ENCODE peak calls at places on chromosomes 16 and 17, in eight cellular contexts. One of them, this sample, is unnamed. For H3K4me1, the result is how much of the 10 kb centered on the place peaks cover.

GRCh38 chr17:34841467-34841866 is 119.8 kb downstream of the CCT6B start:
- ATAC-seq in right cardiac atrium: no peak
- ATAC-seq in CD8-positive, alpha-beta T cell: no peak
- ATAC-seq in lower lobe of right lung: no peak
- ATAC-seq in upper lobe of right lung: no peak
- ATAC-seq in psoas muscle: no peak
- ATAC-seq in A549: peak
- ATAC-seq in K562: peak
- ATAC-seq in this sample: no peak

GRCh38 chr17:9173386-9173983 is 152.2 kb downstream of the NTN1 start:
- ATAC-seq in right cardiac atrium: no peak
- ATAC-seq in CD8-positive, alpha-beta T cell: no peak
- ATAC-seq in lower lobe of right lung: no peak
- ATAC-seq in upper lobe of right lung: no peak
- ATAC-seq in psoas muscle: no peak
- ATAC-seq in A549: no peak
- ATAC-seq in K562: no peak
- ATAC-seq in this sample: peak

GRCh38 chr17:7215652-7216139 is 3.9 kb downstream of the DLG4 start:
- ATAC-seq in right cardiac atrium: no peak
- ATAC-seq in CD8-positive, alpha-beta T cell: no peak
- ATAC-seq in lower lobe of right lung: no peak
- ATAC-seq in upper lobe of right lung: no peak
- ATAC-seq in psoas muscle: no peak
- ATAC-seq in A549: no peak
- ATAC-seq in K562: no peak
- ATAC-seq in this sample: no peak

GRCh38 chr17:76076765-76077581 is 2.0 kb upstream of the ZACN start:
- ATAC-seq in right cardiac atrium: no peak
- ATAC-seq in CD8-positive, alpha-beta T cell: peak
- ATAC-seq in lower lobe of right lung: no peak
- ATAC-seq in upper lobe of right lung: no peak
- ATAC-seq in psoas muscle: no peak
- ATAC-seq in A549: no peak
- ATAC-seq in K562: no peak
- ATAC-seq in this sample: no peak

GRCh38 chr16:85908889-85909584 is 10.1 kb downstream of the IRF8 start:
- ATAC-seq in right cardiac atrium: no peak
- ATAC-seq in CD8-positive, alpha-beta T cell: no peak
- ATAC-seq in lower lobe of right lung: peak
- ATAC-seq in upper lobe of right lung: peak
- ATAC-seq in psoas muscle: no peak
- ATAC-seq in A549: no peak
- ATAC-seq in K562: no peak
- ATAC-seq in this sample: peak

GRCh38 chr16:80689487-80689886 is 114.9 kb downstream of the CDYL2 start:
- ATAC-seq in right cardiac atrium: no peak
- ATAC-seq in CD8-positive, alpha-beta T cell: no peak
- ATAC-seq in lower lobe of right lung: no peak
- ATAC-seq in upper lobe of right lung: no peak
- ATAC-seq in psoas muscle: no peak
- ATAC-seq in A549: no peak
- ATAC-seq in K562: no peak
- ATAC-seq in this sample: no peak

GRCh38 chr17:67628580-67629013 is 89.1 kb upstream of the NOL11 start:
- ATAC-seq in right cardiac atrium: peak
- ATAC-seq in CD8-positive, alpha-beta T cell: no peak
- ATAC-seq in lower lobe of right lung: peak
- ATAC-seq in upper lobe of right lung: peak
- ATAC-seq in psoas muscle: no peak
- ATAC-seq in A549: peak
- ATAC-seq in K562: peak
- ATAC-seq in this sample: no peak

GRCh38 chr17:17876959-17877547 is 40.3 kb upstream of the SREBF1 start:
- ATAC-seq in right cardiac atrium: peak
- ATAC-seq in CD8-positive, alpha-beta T cell: no peak
- ATAC-seq in lower lobe of right lung: peak
- ATAC-seq in upper lobe of right lung: peak
- ATAC-seq in psoas muscle: peak
- ATAC-seq in A549: no peak
- ATAC-seq in K562: no peak
- ATAC-seq in this sample: peak

GRCh38 chr17:32801193-32801592 is 75.7 kb downstream of the MYO1D start:
- ATAC-seq in right cardiac atrium: no peak
- ATAC-seq in CD8-positive, alpha-beta T cell: no peak
- ATAC-seq in lower lobe of right lung: no peak
- ATAC-seq in upper lobe of right lung: no peak
- ATAC-seq in psoas muscle: no peak
- ATAC-seq in A549: no peak
- ATAC-seq in K562: no peak
- ATAC-seq in this sample: no peak

GRCh38 chr16:84018710-84019109 is 23.9 kb downstream of the SLC38A8 start:
- ATAC-seq in right cardiac atrium: no peak
- ATAC-seq in CD8-positive, alpha-beta T cell: no peak
- ATAC-seq in lower lobe of right lung: no peak
- ATAC-seq in upper lobe of right lung: no peak
- ATAC-seq in psoas muscle: no peak
- ATAC-seq in A549: no peak
- ATAC-seq in K562: no peak
- ATAC-seq in this sample: no peak

GRCh38 chr17:52389632-52390031 is 231.1 kb upstream of the CA10 start:
- ATAC-seq in right cardiac atrium: peak
- ATAC-seq in CD8-positive, alpha-beta T cell: no peak
- ATAC-seq in lower lobe of right lung: peak
- ATAC-seq in upper lobe of right lung: peak
- ATAC-seq in psoas muscle: no peak
- ATAC-seq in A549: no peak
- ATAC-seq in K562: no peak
- ATAC-seq in this sample: no peak

GRCh38 chr16:50699345-50700159 is 6.1 kb downstream of the NOD2 start:
- ATAC-seq in right cardiac atrium: no peak
- ATAC-seq in CD8-positive, alpha-beta T cell: no peak
- ATAC-seq in lower lobe of right lung: no peak
- ATAC-seq in upper lobe of right lung: peak
- ATAC-seq in psoas muscle: peak
- ATAC-seq in A549: no peak
- ATAC-seq in K562: peak
- ATAC-seq in this sample: no peak

GRCh38 chr17:8140413-8141029 is 11.7 kb downstream of the PER1 start:
- ATAC-seq in right cardiac atrium: no peak
- ATAC-seq in CD8-positive, alpha-beta T cell: no peak
- ATAC-seq in lower lobe of right lung: no peak
- ATAC-seq in upper lobe of right lung: no peak
- ATAC-seq in psoas muscle: no peak
- ATAC-seq in A549: no peak
- ATAC-seq in K562: no peak
- ATAC-seq in this sample: no peak

GRCh38 chr16:78987676-78988075 is 612.9 kb downstream of the MAF start:
- ATAC-seq in right cardiac atrium: no peak
- ATAC-seq in CD8-positive, alpha-beta T cell: no peak
- ATAC-seq in lower lobe of right lung: no peak
- ATAC-seq in upper lobe of right lung: no peak
- ATAC-seq in psoas muscle: no peak
- ATAC-seq in A549: no peak
- ATAC-seq in K562: no peak
- ATAC-seq in this sample: no peak
- H3K4me1 ChIP-seq in right cardiac atrium: under half
- H3K4me1 ChIP-seq in CD8-positive, alpha-beta T cell: under half
- H3K4me1 ChIP-seq in lower lobe of right lung: under half
- H3K4me1 ChIP-seq in upper lobe of right lung: under half
- H3K4me1 ChIP-seq in psoas muscle: under half
- H3K4me1 ChIP-seq in A549: under half
- H3K4me1 ChIP-seq in K562: under half
- H3K4me1 ChIP-seq in this sample: under half

DNA sequence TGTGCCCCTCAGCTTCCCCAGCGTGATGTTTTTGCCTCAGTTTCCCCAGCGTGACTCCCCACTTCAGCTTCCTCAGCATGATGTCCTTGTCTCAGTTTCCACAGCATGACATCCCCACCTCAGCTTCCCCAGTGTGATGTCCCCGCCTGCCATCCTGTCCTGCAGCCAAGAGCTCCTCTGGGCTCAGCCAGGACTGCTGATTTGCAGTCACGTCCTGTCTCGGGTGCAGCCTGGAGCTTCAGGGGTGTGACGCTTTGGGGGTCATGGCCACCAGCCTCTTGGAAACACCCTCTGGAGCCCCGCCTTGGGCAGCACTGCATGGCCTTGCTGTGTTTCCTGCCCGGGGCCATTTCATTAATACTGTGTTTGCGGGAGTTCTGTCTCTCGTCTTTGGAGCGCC is 16.5 kb upstream of the NUDT16L1 start:
- ATAC-seq in right cardiac atrium: peak
- ATAC-seq in CD8-positive, alpha-beta T cell: peak
- ATAC-seq in lower lobe of right lung: no peak
- ATAC-seq in upper lobe of right lung: no peak
- ATAC-seq in psoas muscle: peak
- ATAC-seq in A549: no peak
- ATAC-seq in K562: no peak
- ATAC-seq in this sample: no peak
- H3K27ac ChIP-seq in right cardiac atrium: peak
- H3K27ac ChIP-seq in CD8-positive, alpha-beta T cell: peak
- H3K27ac ChIP-seq in lower lobe of right lung: no peak
- H3K27ac ChIP-seq in upper lobe of right lung: peak
- H3K27ac ChIP-seq in psoas muscle: peak
- H3K27ac ChIP-seq in A549: no peak
- H3K27ac ChIP-seq in K562: no peak
- H3K27ac ChIP-seq in this sample: no peak

GRCh38 chr17:29037739-29038465 is 5.0 kb upstream of the PIPOX start:
- ATAC-seq in right cardiac atrium: no peak
- ATAC-seq in CD8-positive, alpha-beta T cell: no peak
- ATAC-seq in lower lobe of right lung: no peak
- ATAC-seq in upper lobe of right lung: no peak
- ATAC-seq in psoas muscle: no peak
- ATAC-seq in A549: peak
- ATAC-seq in K562: peak
- ATAC-seq in this sample: no peak
- H3K4me1 ChIP-seq in right cardiac atrium: under half
- H3K4me1 ChIP-seq in CD8-positive, alpha-beta T cell: under half
- H3K4me1 ChIP-seq in lower lobe of right lung: under half
- H3K4me1 ChIP-seq in upper lobe of right lung: under half
- H3K4me1 ChIP-seq in psoas muscle: under half
- H3K4me1 ChIP-seq in A549: under half
- H3K4me1 ChIP-seq in K562: under half
- H3K4me1 ChIP-seq in this sample: under half

DNA sequence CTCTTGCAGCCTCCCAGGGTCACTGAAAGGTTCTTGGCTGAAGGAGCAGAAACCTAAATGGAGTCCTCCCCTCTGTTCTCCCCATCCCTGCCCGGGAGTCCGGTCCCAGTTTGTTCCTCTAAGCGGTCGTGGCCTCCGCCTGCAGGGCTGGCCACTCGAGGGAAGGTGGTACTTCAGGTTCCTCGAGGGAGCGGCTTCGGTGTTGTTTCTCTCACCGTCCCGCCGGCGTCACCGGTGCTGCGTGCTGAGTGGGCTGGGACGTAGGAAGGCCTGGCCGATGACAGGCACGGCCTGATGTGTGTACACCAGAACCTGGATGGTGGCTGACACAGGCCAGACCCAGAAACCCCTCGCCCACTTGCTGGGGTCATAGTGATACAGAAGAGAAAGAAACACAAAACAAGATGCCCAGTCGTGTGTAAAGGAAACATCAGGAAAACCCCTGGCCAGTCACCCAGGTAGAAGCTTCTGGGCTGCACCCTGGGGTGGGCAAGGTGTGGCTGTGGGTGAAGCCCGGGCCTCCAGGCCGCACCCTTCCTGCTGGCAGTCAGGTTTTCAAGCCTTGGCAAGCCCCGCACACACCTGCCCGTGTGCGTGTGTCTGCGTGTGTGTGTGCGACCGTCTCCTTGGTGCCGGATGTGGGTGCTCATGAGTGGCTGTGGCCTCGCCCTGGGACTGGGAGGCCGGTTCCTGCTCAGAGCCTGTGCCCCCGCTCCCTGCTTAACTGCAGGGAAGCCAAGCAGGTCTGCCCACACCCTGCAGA is 52.0 kb downstream of the BAIAP2 start:
- ATAC-seq in right cardiac atrium: no peak
- ATAC-seq in CD8-positive, alpha-beta T cell: no peak
- ATAC-seq in lower lobe of right lung: no peak
- ATAC-seq in upper lobe of right lung: no peak
- ATAC-seq in psoas muscle: no peak
- ATAC-seq in A549: no peak
- ATAC-seq in K562: no peak
- ATAC-seq in this sample: no peak
- H3K27ac ChIP-seq in right cardiac atrium: no peak
- H3K27ac ChIP-seq in CD8-positive, alpha-beta T cell: no peak
- H3K27ac ChIP-seq in lower lobe of right lung: peak
- H3K27ac ChIP-seq in upper lobe of right lung: peak
- H3K27ac ChIP-seq in psoas muscle: no peak
- H3K27ac ChIP-seq in A549: no peak
- H3K27ac ChIP-seq in K562: no peak
- H3K27ac ChIP-seq in this sample: no peak